ENCODE peak calls at places on chromosomes 5 and 9, in ten cellular contexts. K, R, F, H, D, Y, M, I, O and L are unnamed samples. For H3K9me3, the result is how much of the 10 kb centered on the place peaks cover.

GRCh38 chr5:111719773-111720172 is 37.2 kb downstream of the NREP start:
- DNase-seq in M (no peak), Y (no peak), D (no peak), K (no peak), O (no peak), H (no peak), I (no peak), F (no peak), R (no peak), L (no peak)

GRCh38 chr9:93827545-93828330 is 127.4 kb downstream of the BARX1 start:
- DNase-seq in I (no peak), K (no peak), F (peak), Y (peak), M (no peak), D (peak), H (no peak), O (peak), R (peak), L (peak)

GRCh38 chr9:109033941-109034700 is 20.8 kb upstream of the CTNNAL1 start:
- DNase-seq in M (no peak), Y (no peak), H (no peak), O (no peak), I (no peak), F (no peak), K (no peak), D (no peak), R (no peak), L (no peak)

GRCh38 chr9:76567086-76567485 is 108.1 kb downstream of the GCNT1 start:
- DNase-seq in Y (no peak), F (no peak), D (no peak), R (no peak), O (no peak), I (no peak), M (no peak), K (no peak), H (no peak), L (no peak)

GRCh38 chr9:982660-983240 is 6.3 kb downstream of the DMRT3 start:
- DNase-seq in D (no peak), K (no peak), I (no peak), M (no peak), Y (no peak), O (no peak), H (no peak), R (no peak), F (no peak), L (no peak)

GRCh38 chr5:143648696-143649095 is 163.3 kb upstream of the HMHB1 start:
- DNase-seq in I (no peak), F (peak), R (no peak), M (no peak), K (no peak), D (no peak), H (no peak), Y (no peak), O (no peak), L (no peak)

GRCh38 chr9:82117025-82117424 is 128.5 kb downstream of the SPATA31D1 start:
- DNase-seq in Y (no peak), M (no peak), I (peak), D (no peak), O (no peak), H (no peak), K (no peak), F (peak), R (no peak), L (peak)

GRCh38 chr5:72106922-72107873 is at the start of gene MAP1B:
- DNase-seq in H (no peak), K (no peak), I (peak), M (no peak), D (peak), F (peak), Y (peak), O (no peak), R (no peak), L (peak)

GRCh38 chr9:114050226-114050568 is 27.9 kb downstream of the AMBP start:
- DNase-seq in R (no peak), I (no peak), D (no peak), K (no peak), Y (no peak), O (no peak), M (no peak), H (no peak), F (no peak), L (no peak)

GRCh38 chr5:97838214-97838613 is 655.2 kb upstream of the RIOK2 start:
- DNase-seq in F (no peak), R (no peak), D (no peak), I (no peak), H (peak), O (no peak), Y (no peak), M (no peak), K (no peak), L (no peak)

GRCh38 chr5:130605200-130605599 is 559.9 kb downstream of the HINT1 start:
- DNase-seq in K (no peak), H (peak), Y (no peak), D (no peak), I (no peak), M (no peak), O (no peak), R (no peak), F (no peak), L (peak)

GRCh38 chr9:124222918-124223720 is 34.6 kb upstream of the NEK6 start:
- DNase-seq in H (no peak), I (peak), O (peak), K (no peak), D (peak), M (no peak), Y (peak), R (no peak), F (no peak), L (no peak)

GRCh38 chr9:19162956-19163355 is 35.7 kb upstream of the PLIN2 start:
- DNase-seq in I (peak), F (no peak), K (no peak), D (no peak), O (no peak), H (no peak), R (no peak), Y (no peak), M (no peak), L (no peak)

GRCh38 chr5:89003563-89004036 is 120.6 kb upstream of the MEF2C start:
- DNase-seq in Y (no peak), O (no peak), R (no peak), D (no peak), H (no peak), I (no peak), K (no peak), F (no peak), M (no peak), L (no peak)

GRCh38 chr5:155529366-155529765 is 515.8 kb downstream of the KIF4B start:
- DNase-seq in D (no peak), R (no peak), H (no peak), I (no peak), O (no peak), F (peak), Y (no peak), K (no peak), M (no peak), L (no peak)

GRCh38 chr5:60958088-60958487 is 13.1 kb downstream of the NDUFAF2 start:
- DNase-seq in D (no peak), M (no peak), Y (no peak), I (no peak), H (no peak), R (no peak), K (no peak), O (no peak), F (no peak), L (no peak)

GRCh38 chr5:144815131-144815530 is 644.5 kb downstream of the KCTD16 start:
- DNase-seq in D (no peak), F (no peak), M (no peak), Y (no peak), I (no peak), O (no peak), H (no peak), K (no peak), R (no peak), L (no peak)

GRCh38 chr5:73232266-73233041 is 59.5 kb downstream of the TMEM174 start:
- DNase-seq in H (no peak), O (no peak), I (no peak), D (no peak), K (no peak), Y (no peak), R (no peak), M (no peak), F (peak), L (peak)

GRCh38 chr5:156375895-156376495 is 49.0 kb downstream of the SGCD start:
- DNase-seq in Y (no peak), H (no peak), R (no peak), D (no peak), O (no peak), F (no peak), I (no peak), M (no peak), K (no peak), L (no peak)

GRCh38 chr5:37722236-37723146 is 117.3 kb downstream of the GDNF start:
- DNase-seq in R (no peak), H (peak), K (no peak), M (no peak), Y (no peak), I (no peak), D (no peak), F (no peak), O (no peak), L (no peak)

GRCh38 chr5:43037929-43038510 is 2.1 kb downstream of the ANXA2R start:
- DNase-seq in M (no peak), I (no peak), O (peak), K (peak), R (peak), D (no peak), H (no peak), Y (no peak), F (no peak), L (peak)

GRCh38 chr5:5643481-5643880 is 221.0 kb downstream of the ICE1 start:
- DNase-seq in K (no peak), O (no peak), I (no peak), F (no peak), H (no peak), M (no peak), Y (no peak), R (no peak), D (no peak), L (no peak)

GRCh38 chr9:120433701-120434100 is 146.3 kb downstream of the CDK5RAP2 start:
- DNase-seq in I (no peak), Y (no peak), F (no peak), D (no peak), H (no peak), O (no peak), M (no peak), R (no peak), K (no peak), L (no peak)

GRCh38 chr5:58950224-58950623 is 367.3 kb downstream of the RAB3C start:
- DNase-seq in I (no peak), H (no peak), M (no peak), R (no peak), K (no peak), O (no peak), F (no peak), D (no peak), Y (no peak), L (no peak)

GRCh38 chr9:93297659-93298497 is 113.9 kb downstream of the WNK2 start:
- DNase-seq in K (no peak), R (no peak), I (no peak), F (peak), H (no peak), Y (peak), O (no peak), D (no peak), M (no peak), L (no peak)

GRCh38 chr9:132572921-132573320 is 9.5 kb upstream of the BARHL1 start:
- DNase-seq in O (no peak), H (no peak), D (no peak), K (no peak), M (no peak), Y (no peak), I (no peak), R (no peak), F (no peak), L (no peak)

GRCh38 chr9:70884276-70884675 is 237.1 kb downstream of the TRPM3 start:
- DNase-seq in F (no peak), R (no peak), M (no peak), K (no peak), D (no peak), O (no peak), I (no peak), H (no peak), Y (no peak), L (peak)

DNA sequence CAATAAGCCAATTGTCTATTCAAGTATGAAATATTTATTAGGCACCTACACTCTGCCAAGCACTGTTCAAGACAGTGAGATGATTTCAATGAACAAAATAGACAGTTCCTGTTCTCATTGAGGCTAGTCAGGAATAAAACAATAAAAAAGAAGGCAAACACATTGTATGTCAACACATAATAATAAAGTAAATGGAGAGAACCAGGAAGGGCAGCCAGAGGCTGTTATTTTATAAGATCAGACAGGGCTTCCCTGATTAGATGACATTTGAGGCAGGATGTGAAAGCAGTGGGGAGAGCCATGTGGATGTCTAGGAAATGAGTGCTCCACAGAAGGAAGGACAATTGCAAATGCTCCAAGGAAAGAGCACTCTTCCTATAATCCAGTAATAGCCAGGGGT is 2371.1 kb downstream of the MAT2B start:
- DNase-seq in F (no peak), Y (no peak), H (no peak), M (no peak), D (no peak), R (no peak), I (no peak), K (no peak), O (no peak), L (no peak)
- H3K9me3 ChIP-seq in F (under half), Y (under half), H (under half), M (under half), D (under half), R (under half), I (under half), K (under half), O (under half), L (under half)

GRCh38 chr5:2917093-2917492 is 165.6 kb upstream of the IRX2 start:
- DNase-seq in Y (no peak), D (no peak), O (no peak), K (no peak), H (no peak), I (no peak), M (no peak), R (no peak), F (no peak), L (no peak)
- H3K9me3 ChIP-seq in Y (under half), D (under half), O (under half), K (under half), H (under half), I (under half), M (under half), R (under half), F (under half), L (under half)

GRCh38 chr5:128455861-128456361 is 82.1 kb downstream of the FBN2 start:
- DNase-seq in D (no peak), I (no peak), H (no peak), K (no peak), R (no peak), Y (no peak), M (no peak), O (no peak), F (no peak), L (peak)
- H3K9me3 ChIP-seq in D (under half), I (under half), H (under half), K (under half), R (under half), Y (under half), M (under half), O (under half), F (under half), L (under half)

GRCh38 chr9:96738147-96739027 is 39.5 kb downstream of the ZNF510 start:
- DNase-seq in O (no peak), K (no peak), H (no peak), F (no peak), D (no peak), M (no peak), I (no peak), Y (no peak), R (no peak), L (no peak)

GRCh38 chr9:96741771-96742170 is 36.1 kb downstream of the ZNF510 start:
- DNase-seq in I (no peak), H (no peak), F (no peak), R (no peak), D (no peak), Y (no peak), K (no peak), M (no peak), O (no peak), L (no peak)
- H3K9me3 ChIP-seq in I (under half), H (under half), F (under half), R (under half), D (half or more), Y (under half), K (under half), M (under half), O (under half), L (under half)

GRCh38 chr5:53092242-53092641 is 17.3 kb downstream of the MOCS2 start:
- DNase-seq in Y (no peak), O (no peak), M (no peak), H (no peak), R (no peak), I (no peak), F (no peak), K (no peak), D (no peak), L (no peak)

GRCh38 chr5:53090229-53090628 is 19.3 kb downstream of the MOCS2 start:
- DNase-seq in I (no peak), H (no peak), O (no peak), K (no peak), R (no peak), Y (no peak), F (no peak), M (no peak), D (no peak), L (no peak)

GRCh38 chr5:53087596-53087995 is 22.0 kb downstream of the MOCS2 start:
- DNase-seq in M (no peak), D (no peak), H (no peak), Y (no peak), O (no peak), I (no peak), R (no peak), K (no peak), F (no peak), L (no peak)

GRCh38 chr5:53089481-53089976 is 20.0 kb downstream of the MOCS2 start:
- DNase-seq in M (no peak), H (no peak), D (no peak), R (peak), F (no peak), O (no peak), Y (no peak), I (no peak), K (no peak), L (no peak)

GRCh38 chr5:53091304-53091703 is 18.3 kb downstream of the MOCS2 start:
- DNase-seq in M (no peak), K (no peak), H (no peak), I (no peak), D (no peak), R (no peak), Y (no peak), F (no peak), O (no peak), L (no peak)
- H3K9me3 ChIP-seq in M (under half), K (under half), H (under half), I (under half), D (under half), R (under half), Y (under half), F (under half), O (under half), L (under half)

DNA sequence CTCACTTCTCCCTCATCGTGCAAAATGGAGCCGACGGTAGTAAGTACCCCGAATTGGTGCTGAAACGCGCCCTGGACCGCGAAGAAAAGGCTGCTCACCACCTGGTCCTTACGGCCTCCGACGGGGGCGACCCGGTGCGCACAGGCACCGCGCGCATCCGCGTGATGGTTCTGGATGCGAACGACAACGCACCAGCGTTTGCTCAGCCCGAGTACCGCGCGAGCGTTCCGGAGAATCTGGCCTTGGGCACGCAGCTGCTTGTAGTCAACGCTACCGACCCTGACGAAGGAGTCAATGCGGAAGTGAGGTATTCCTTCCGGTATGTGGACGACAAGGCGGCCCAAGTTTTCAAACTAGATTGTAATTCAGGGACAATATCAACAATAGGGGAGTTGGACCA is 979 bp downstream of the PCDHGA12 start:
- DNase-seq in D (no peak), M (no peak), F (no peak), H (no peak), I (no peak), O (no peak), Y (no peak), K (no peak), R (no peak), L (no peak)
- H3K9me3 ChIP-seq in D (half or more), M (half or more), F (under half), H (under half), I (half or more), O (half or more), Y (half or more), K (under half), R (under half), L (under half)

GRCh38 chr5:166379515-166379914 is 1911.9 kb upstream of the WWC1 start:
- DNase-seq in D (no peak), R (no peak), I (no peak), K (no peak), H (no peak), M (no peak), O (no peak), Y (no peak), F (no peak), L (no peak)
- H3K9me3 ChIP-seq in D (under half), R (under half), I (under half), K (under half), H (under half), M (under half), O (under half), Y (under half), F (under half), L (under half)

DNA sequence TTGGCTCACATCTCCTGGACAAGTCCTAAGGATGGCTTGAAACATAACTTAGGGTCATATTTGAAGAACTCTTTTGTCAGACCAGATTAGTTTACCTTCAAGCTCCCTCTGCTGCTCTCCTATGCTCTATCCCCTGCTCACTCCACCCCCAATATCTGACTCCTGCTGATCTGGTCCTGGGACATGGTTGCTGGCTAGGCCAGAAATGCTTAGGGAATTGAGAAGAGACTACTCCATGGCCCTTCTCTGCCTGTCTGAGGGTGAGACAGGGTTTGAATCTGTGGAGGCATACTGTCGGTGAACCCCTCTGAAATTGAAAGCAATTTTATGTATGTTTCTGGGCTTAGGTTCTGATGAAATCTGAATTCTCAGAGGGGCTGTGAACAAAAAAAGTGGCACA is 3.3 kb downstream of the OTULIN start:
- DNase-seq in R (no peak), I (no peak), F (no peak), H (no peak), D (no peak), Y (no peak), M (no peak), K (no peak), O (no peak), L (no peak)
- H3K9me3 ChIP-seq in R (under half), I (under half), F (under half), H (under half), D (under half), Y (under half), M (under half), K (under half), O (under half), L (under half)

DNA sequence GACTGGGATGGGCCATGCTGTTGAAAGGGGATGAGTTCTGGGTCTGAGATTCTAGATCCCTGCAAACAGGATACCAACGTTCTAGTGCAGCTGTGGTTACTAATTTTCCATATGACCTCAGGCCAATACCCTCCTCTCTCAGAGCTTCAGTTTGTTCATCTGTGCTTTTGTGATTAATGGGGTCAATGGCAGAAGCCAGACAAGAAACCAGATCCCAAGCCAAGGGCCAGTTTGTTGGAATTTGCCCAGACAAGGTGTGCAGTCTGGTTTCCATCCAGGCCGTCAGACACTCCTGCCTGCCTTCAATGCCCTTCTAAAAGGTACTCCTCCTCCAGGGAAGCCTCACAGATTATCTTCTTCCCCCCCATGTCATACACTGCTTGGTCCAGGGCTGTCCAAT is 11.4 kb downstream of the MYORG start:
- DNase-seq in F (no peak), D (no peak), O (no peak), R (no peak), H (no peak), Y (no peak), I (no peak), K (no peak), M (no peak), L (no peak)
- H3K9me3 ChIP-seq in F (under half), D (under half), O (under half), R (under half), H (under half), Y (under half), I (under half), K (under half), M (under half), L (under half)